ENCODE peak calls at places on chromosomes 16 and 17, in nine cellular contexts. K is cardiac muscle cell; L is colonic mucosa; N is MM.1S; M is gastrocnemius medialis; G is A549; V is lung; B is CD4-positive, alpha-beta T cell; S is mucosa of descending colon. Q is an unnamed sample. For H3K9me3, the result is how much of the 10 kb centered on the place peaks cover.

GRCh38 chr17:16491703-16492612 is at the start of gene LRRC75A:
- DNase-seq in M (no peak), S (peak), L (peak), G (peak), K (peak), V (no peak), B (peak), N (peak), Q (peak)

GRCh38 chr16:12601290-12601900 is 202.3 kb downstream of the CPPED1 start:
- DNase-seq in V (no peak), K (no peak), G (no peak), S (no peak), L (no peak), N (no peak), B (no peak), M (no peak), Q (no peak)

GRCh38 chr16:15846510-15846909 is 10.3 kb downstream of the MYH11 start:
- DNase-seq in G (no peak), K (no peak), L (no peak), B (no peak), N (no peak), S (no peak), V (no peak), M (no peak), Q (no peak)

GRCh38 chr17:49031965-49032928 is 35.1 kb downstream of the IGF2BP1 start:
- DNase-seq in V (peak), G (peak), M (no peak), N (peak), K (peak), S (peak), B (no peak), L (peak), Q (peak)

GRCh38 chr17:61488878-61489718 is 36.9 kb downstream of the TBX4 start:
- DNase-seq in K (no peak), L (peak), S (peak), B (no peak), G (no peak), V (no peak), M (no peak), N (no peak), Q (peak)

GRCh38 chr16:3874242-3874641 is 6.3 kb downstream of the CREBBP start:
- DNase-seq in L (peak), N (no peak), M (no peak), B (no peak), G (no peak), S (peak), K (no peak), V (no peak), Q (no peak)

GRCh38 chr17:64984776-64985521 is 65.7 kb upstream of the LRRC37A3 start:
- DNase-seq in V (no peak), G (no peak), N (peak), B (peak), M (no peak), K (peak), S (no peak), L (no peak), Q (no peak)

GRCh38 chr16:73966851-73967250 is 329.8 kb upstream of the PSMD7 start:
- DNase-seq in L (no peak), V (no peak), G (no peak), K (no peak), N (no peak), B (no peak), M (no peak), S (no peak), Q (no peak)

GRCh38 chr17:62627219-62627903 is at the start of gene MRC2:
- DNase-seq in B (no peak), S (peak), L (peak), K (peak), G (peak), V (peak), N (no peak), M (no peak), Q (peak)

GRCh38 chr17:2608350-2608913 is 15.0 kb downstream of the PAFAH1B1 start:
- DNase-seq in K (no peak), N (no peak), G (no peak), M (no peak), V (no peak), S (no peak), B (no peak), L (no peak), Q (no peak)

GRCh38 chr16:69662901-69663300 is 63.5 kb downstream of the NQO1 start:
- DNase-seq in L (no peak), K (no peak), N (no peak), B (no peak), S (no peak), M (no peak), G (no peak), V (no peak), Q (no peak)

DNA sequence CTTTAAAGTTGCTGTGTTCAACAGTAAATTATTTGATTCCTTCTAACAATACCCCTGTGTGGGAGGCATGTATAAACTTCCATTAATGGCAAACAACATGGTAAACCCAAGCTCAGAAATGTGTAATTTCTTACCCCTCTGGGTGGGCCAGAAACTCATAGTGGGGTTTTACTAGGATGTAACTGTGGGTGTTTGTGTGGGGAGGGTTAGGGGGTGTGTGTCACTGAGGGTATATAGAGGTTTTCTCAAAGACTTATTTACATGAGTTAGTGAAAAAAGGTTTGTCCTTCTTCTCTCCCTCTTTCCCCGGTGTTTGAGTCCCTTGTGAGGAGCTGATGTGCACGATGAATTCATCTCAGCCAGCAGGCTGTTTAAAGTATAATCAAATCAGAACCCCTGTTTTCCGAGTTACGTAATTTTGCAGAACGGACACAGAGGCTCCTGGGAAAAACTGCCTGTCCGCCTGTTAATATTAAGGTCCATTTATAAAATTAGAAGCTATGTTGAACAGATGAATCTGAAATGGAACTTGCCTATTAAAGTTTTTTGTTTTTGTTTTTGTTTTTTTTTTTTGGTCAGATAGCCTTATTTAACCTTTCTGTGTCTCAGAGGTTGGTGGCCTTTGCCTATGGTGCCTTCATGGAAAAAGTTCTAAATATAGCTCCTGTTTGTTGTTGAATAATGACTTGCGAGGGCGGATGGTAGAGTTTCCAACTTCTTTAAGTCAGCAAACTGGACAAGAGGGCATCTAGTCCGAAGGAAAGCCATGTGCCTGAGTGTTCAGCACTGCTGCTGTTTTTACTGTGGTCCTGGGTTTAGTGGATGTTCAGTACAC is 73.3 kb downstream of the MSI2 start:
- DNase-seq in B (no peak), S (no peak), M (peak), L (no peak), N (no peak), K (no peak), G (no peak), V (no peak), Q (no peak)
- H3K9me3 ChIP-seq in B (under half), S (under half), M (under half), L (under half), N (under half), K (under half), G (under half), V (under half), Q (under half)

GRCh38 chr16:66152841-66153525 is 213.5 kb upstream of the CDH5 start:
- DNase-seq in B (no peak), K (peak), S (no peak), L (no peak), G (no peak), N (no peak), M (no peak), V (no peak), Q (no peak)
- TF ChIP-seq CTCF in B (no peak), K (no peak), S (no peak), L (no peak), G (no peak), N (no peak), M (no peak), V (no peak), Q (no peak)

DNA sequence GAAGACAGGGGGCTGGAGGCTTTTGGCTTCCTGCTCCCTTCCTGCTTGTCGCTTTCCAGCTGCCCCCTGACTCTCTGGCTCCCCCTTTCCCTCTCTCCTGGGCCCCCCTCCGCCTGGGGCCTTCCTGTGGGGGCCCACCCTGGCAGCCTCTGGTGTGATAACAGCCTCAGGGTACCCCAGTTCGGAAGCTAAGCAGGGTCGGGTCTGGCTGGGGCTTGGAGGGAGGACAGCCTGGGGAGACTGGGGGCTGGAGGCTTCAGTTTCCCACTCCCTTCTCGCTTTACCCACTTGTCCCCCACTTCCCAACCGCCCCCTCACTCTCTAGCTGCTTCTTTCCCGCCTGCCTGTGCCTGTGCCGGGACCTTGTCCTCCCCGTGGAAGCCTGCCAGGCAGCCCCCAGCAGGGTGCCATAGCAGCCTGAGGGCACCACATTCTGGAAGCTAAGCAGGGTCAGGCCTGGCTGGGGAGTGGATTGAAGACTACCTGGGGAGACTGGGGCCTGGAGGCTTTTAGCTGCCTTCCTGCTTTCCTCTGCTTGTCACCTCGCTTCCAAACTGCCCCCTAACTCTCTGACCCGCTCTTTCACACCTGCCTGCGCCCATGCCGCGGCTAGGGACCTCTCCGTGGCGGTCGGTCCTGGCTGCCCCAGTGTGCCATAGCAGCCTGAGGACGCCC is 2275.5 kb downstream of the TP53TG3F start:
- DNase-seq in G (no peak), K (no peak), N (no peak), B (no peak), S (no peak), L (no peak), V (no peak), M (no peak), Q (no peak)
- H3K9me3 ChIP-seq in G (under half), K (under half), N (under half), B (under half), S (half or more), L (under half), V (under half), M (under half), Q (under half)

DNA sequence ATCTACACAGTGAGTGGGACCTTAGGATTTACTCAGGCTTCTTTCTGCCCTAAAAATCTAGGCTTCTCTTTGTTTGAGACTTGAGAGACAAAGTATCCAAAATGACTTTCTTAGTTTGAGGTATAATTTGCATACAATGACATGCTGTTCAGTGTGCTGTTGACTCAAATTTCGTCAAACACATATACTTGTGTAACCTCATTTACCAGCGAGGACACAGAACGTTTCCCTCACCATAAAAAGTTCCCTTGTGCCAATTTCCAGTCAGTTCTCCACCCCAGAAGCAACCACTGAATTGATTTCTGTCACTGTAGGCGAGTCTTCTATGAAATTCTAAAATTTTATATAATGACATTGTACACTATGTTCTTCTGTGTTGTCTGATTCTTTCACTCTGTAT is 68.0 kb upstream of the MAF start:
- DNase-seq in S (no peak), G (no peak), M (no peak), B (no peak), V (no peak), N (no peak), L (no peak), K (no peak), Q (no peak)
- TF ChIP-seq CTCF in S (no peak), G (no peak), M (no peak), B (no peak), V (no peak), N (no peak), L (no peak), K (no peak), Q (no peak)

DNA sequence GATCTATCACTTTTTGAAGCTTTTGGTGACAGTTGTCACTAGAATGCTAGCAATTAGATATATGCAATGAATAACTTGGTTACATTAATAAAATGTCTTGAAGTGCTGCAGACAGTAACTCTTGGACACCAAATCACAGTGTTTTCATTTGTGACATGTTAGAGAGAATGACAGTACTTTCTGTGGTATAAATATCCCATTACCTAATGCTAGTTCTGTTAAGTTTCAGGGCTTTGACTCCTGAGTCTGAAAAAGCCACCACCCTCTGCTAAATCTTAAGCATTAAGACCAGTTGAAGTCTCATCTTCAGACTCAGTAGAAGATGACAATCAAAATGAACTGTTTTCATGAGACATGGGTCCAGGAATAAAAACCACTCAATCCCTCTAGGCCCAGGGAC is 10.6 kb upstream of the CPHXL2 start:
- DNase-seq in V (no peak), N (peak), S (no peak), G (no peak), M (no peak), L (no peak), B (no peak), K (no peak), Q (no peak)
- H3K9me3 ChIP-seq in V (under half), N (under half), S (under half), G (under half), M (under half), L (under half), B (under half), K (under half), Q (under half)

DNA sequence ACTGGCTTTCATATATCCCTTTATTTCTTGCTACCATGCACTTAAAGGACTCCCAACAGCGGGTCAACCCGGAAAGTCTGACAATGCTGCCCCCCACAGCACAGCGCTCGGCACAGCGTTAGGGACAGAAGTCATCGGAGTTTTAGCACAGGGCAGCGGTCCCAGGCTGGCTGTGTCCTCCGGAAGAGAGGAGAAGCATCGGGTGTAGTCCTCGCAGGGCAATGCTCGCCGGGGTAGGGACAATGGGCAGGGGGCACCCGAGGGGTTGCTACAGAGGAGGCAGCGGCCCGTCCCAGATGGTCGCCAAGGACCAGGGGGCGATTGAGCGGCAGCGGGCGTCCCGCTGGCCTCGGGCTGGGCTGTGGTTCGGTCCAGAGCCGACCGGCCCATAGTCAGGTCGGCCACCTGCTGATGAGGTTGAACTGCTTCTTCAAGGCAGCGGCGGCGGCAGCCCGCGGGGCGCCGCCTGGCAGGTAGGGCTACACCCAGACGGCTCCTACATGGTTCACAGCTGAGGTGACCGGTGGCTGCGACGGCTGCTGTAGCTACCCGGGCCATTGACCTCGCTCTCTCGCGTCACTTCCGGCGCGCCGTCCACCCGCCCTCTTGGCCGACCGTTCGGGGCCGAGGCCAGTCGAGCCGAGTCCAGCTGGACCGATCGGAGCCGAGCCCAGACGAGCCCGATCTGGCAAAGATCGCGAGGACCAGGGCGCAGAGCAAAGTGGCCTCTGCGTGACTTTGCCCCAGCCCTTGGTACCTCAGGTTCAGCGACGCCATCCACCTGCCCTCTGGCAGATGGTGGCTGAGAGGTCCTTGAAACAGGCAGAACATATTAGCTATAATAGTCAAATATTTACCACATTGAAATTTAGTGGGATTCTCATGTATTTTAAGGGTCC is 4.7 kb upstream of the LCMT1 start:
- DNase-seq in M (peak), N (peak), G (peak), L (peak), S (peak), B (peak), V (peak), K (peak), Q (peak)
- TF ChIP-seq CTCF in M (peak), N (peak), G (no peak), L (no peak), S (no peak), B (peak), V (peak), K (peak), Q (no peak)

GRCh38 chr16:35431829-35432663 is 1972.6 kb downstream of the TP53TG3F start:
- DNase-seq in S (no peak), N (peak), K (no peak), L (no peak), G (no peak), M (no peak), V (no peak), B (no peak), Q (peak)
- H3K9me3 ChIP-seq in S (under half), N (under half), K (under half), L (under half), G (under half), M (under half), V (under half), B (under half), Q (under half)

DNA sequence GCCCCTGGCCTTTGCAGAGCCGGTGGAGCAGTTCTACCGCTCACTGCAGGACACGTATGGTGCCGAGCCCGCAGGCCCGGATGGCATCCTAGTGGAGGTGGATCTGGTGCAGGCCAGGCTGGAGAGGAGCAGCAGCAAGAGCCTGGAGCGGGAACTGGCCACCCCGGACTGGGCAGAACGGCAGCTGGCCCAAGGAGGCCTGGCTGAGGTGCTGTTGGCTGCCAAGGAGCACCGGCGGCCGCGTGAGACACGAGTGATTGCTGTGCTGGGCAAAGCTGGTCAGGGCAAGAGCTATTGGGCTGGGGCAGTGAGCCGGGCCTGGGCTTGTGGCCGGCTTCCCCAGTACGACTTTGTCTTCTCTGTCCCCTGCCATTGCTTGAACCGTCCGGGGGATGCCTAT is 29.5 kb downstream of the CIITA start:
- DNase-seq in K (no peak), N (no peak), M (no peak), B (no peak), L (no peak), V (no peak), G (no peak), S (no peak), Q (no peak)
- TF ChIP-seq CTCF in K (no peak), N (no peak), M (no peak), B (no peak), L (no peak), V (no peak), G (no peak), S (no peak), Q (no peak)

GRCh38 chr16:35747658-35748455 is 2288.4 kb downstream of the TP53TG3F start:
- DNase-seq in S (no peak), K (no peak), G (no peak), L (no peak), V (no peak), B (no peak), M (no peak), N (no peak), Q (no peak)
- H3K9me3 ChIP-seq in S (half or more), K (under half), G (under half), L (under half), V (under half), B (half or more), M (under half), N (under half), Q (under half)

Q was measured in body of pancreas.